ENCODE peak calls at places on chromosomes 4 and X, in four cellular contexts. One of them, this sample, is unnamed.

GRCh38 chr4:48708610-48709009 is 71.5 kb downstream of the FRYL start:
- DNase-seq in thyroid gland: no peak
- DNase-seq in IMR-90: no peak
- DNase-seq in heart left ventricle: no peak
- DNase-seq in this sample: no peak

GRCh38 chrX:15475021-15475420 is 18.1 kb downstream of the PIR start:
- DNase-seq in thyroid gland: no peak
- DNase-seq in IMR-90: no peak
- DNase-seq in heart left ventricle: no peak
- DNase-seq in this sample: no peak

GRCh38 chrX:47650164-47651042 is at the start of gene ELK1:
- DNase-seq in thyroid gland: peak; percentile 97
- DNase-seq in IMR-90: peak; percentile 98
- DNase-seq in heart left ventricle: peak; percentile 97
- DNase-seq in this sample: peak; percentile 92

GRCh38 chr4:15912961-15913630 is 25.4 kb downstream of the FGFBP1 start:
- DNase-seq in thyroid gland: no peak
- DNase-seq in IMR-90: peak; percentile 33
- DNase-seq in heart left ventricle: no peak
- DNase-seq in this sample: no peak

GRCh38 chr4:115609631-115610030 is 496.2 kb upstream of the NDST4 start:
- DNase-seq in thyroid gland: no peak
- DNase-seq in IMR-90: no peak
- DNase-seq in heart left ventricle: no peak
- DNase-seq in this sample: no peak

GRCh38 chr4:84944952-84945351 is 21.5 kb downstream of the WDFY3 start:
- DNase-seq in thyroid gland: no peak
- DNase-seq in IMR-90: peak; percentile 31
- DNase-seq in heart left ventricle: no peak
- DNase-seq in this sample: no peak

GRCh38 chr4:114217150-114217817 is 237.8 kb upstream of the ARSJ start:
- DNase-seq in thyroid gland: no peak
- DNase-seq in IMR-90: no peak
- DNase-seq in heart left ventricle: no peak
- DNase-seq in this sample: no peak

GRCh38 chr4:4306920-4307319 is 16.9 kb downstream of the ZBTB49 start:
- DNase-seq in thyroid gland: no peak
- DNase-seq in IMR-90: no peak
- DNase-seq in heart left ventricle: no peak
- DNase-seq in this sample: no peak

GRCh38 chr4:106763044-106763443 is 273.1 kb downstream of the DKK2 start:
- DNase-seq in thyroid gland: no peak
- DNase-seq in IMR-90: no peak
- DNase-seq in heart left ventricle: no peak
- DNase-seq in this sample: no peak

GRCh38 chr4:2823301-2823670 is 20.4 kb upstream of the ADD1 start:
- DNase-seq in thyroid gland: no peak
- DNase-seq in IMR-90: no peak
- DNase-seq in heart left ventricle: peak; percentile 25
- DNase-seq in this sample: no peak

GRCh38 chr4:165464813-165465381 is 86.1 kb downstream of the CPE start:
- DNase-seq in thyroid gland: no peak
- DNase-seq in IMR-90: peak; percentile 48
- DNase-seq in heart left ventricle: no peak
- DNase-seq in this sample: peak; percentile 16

GRCh38 chrX:139924069-139924695 is 8.7 kb downstream of the ATP11C start:
- DNase-seq in thyroid gland: no peak
- DNase-seq in IMR-90: no peak
- DNase-seq in heart left ventricle: no peak
- DNase-seq in this sample: no peak

GRCh38 chr4:98617358-98618047 is 40.9 kb downstream of the TSPAN5 start:
- DNase-seq in thyroid gland: no peak
- DNase-seq in IMR-90: no peak
- DNase-seq in heart left ventricle: no peak
- DNase-seq in this sample: no peak

GRCh38 chrX:14948701-14949100 is 75.5 kb downstream of the MOSPD2 start:
- DNase-seq in thyroid gland: no peak
- DNase-seq in IMR-90: no peak
- DNase-seq in heart left ventricle: no peak
- DNase-seq in this sample: no peak

GRCh38 chr4:28259951-28260350 is 1399.3 kb downstream of the STIM2 start:
- DNase-seq in thyroid gland: no peak
- DNase-seq in IMR-90: no peak
- DNase-seq in heart left ventricle: no peak
- DNase-seq in this sample: no peak

GRCh38 chr4:159326470-159326869 is 223.6 kb downstream of the RAPGEF2 start:
- DNase-seq in thyroid gland: no peak
- DNase-seq in IMR-90: no peak
- DNase-seq in heart left ventricle: no peak
- DNase-seq in this sample: no peak

GRCh38 chrX:131677655-131678628 is 134.1 kb downstream of the OR13H1 start:
- DNase-seq in thyroid gland: peak; percentile 4
- DNase-seq in IMR-90: peak; percentile 3
- DNase-seq in heart left ventricle: no peak
- DNase-seq in this sample: peak; percentile 49
- H3K4me1 ChIP-seq in thyroid gland: no peaks in the 10 kb centered on the region
- H3K4me1 ChIP-seq in IMR-90: no peaks in the 10 kb centered on the region
- H3K4me1 ChIP-seq in heart left ventricle: no peaks in the 10 kb centered on the region
- H3K4me1 ChIP-seq in this sample: no peaks in the 10 kb centered on the region

GRCh38 chr4:102809190-102809589 is 18.2 kb downstream of the UBE2D3 start:
- DNase-seq in thyroid gland: no peak
- DNase-seq in IMR-90: no peak
- DNase-seq in heart left ventricle: no peak
- DNase-seq in this sample: no peak
- H3K27ac ChIP-seq in thyroid gland: no peak overlapping the region
- H3K27ac ChIP-seq in IMR-90: no peak overlapping the region
- H3K27ac ChIP-seq in heart left ventricle: peak overlapping the region; percentile 32
- H3K27ac ChIP-seq in this sample: no peak overlapping the region

GRCh38 chrX:107730298-107730655 is 45.3 kb downstream of the TSC22D3 start:
- DNase-seq in thyroid gland: peak; percentile 55
- DNase-seq in IMR-90: no peak
- DNase-seq in heart left ventricle: no peak
- DNase-seq in this sample: no peak

GRCh38 chrX:107733686-107734085 is 41.9 kb downstream of the TSC22D3 start:
- DNase-seq in thyroid gland: no peak
- DNase-seq in IMR-90: no peak
- DNase-seq in heart left ventricle: no peak
- DNase-seq in this sample: no peak

GRCh38 chrX:107729558-107730297 is 45.9 kb downstream of the TSC22D3 start:
- DNase-seq in thyroid gland: peak; percentile 88
- DNase-seq in IMR-90: no peak
- DNase-seq in heart left ventricle: peak; percentile 78
- DNase-seq in this sample: peak; percentile 51

GRCh38 chrX:107730991-107731766 is 44.4 kb downstream of the TSC22D3 start:
- DNase-seq in thyroid gland: no peak
- DNase-seq in IMR-90: peak; percentile 8
- DNase-seq in heart left ventricle: no peak
- DNase-seq in this sample: no peak

GRCh38 chrX:107731831-107732502 is 43.6 kb downstream of the TSC22D3 start:
- DNase-seq in thyroid gland: peak; percentile 95
- DNase-seq in IMR-90: peak; percentile 58
- DNase-seq in heart left ventricle: peak; percentile 93
- DNase-seq in this sample: peak; percentile 96
- TF ChIP-seq POLR2A in thyroid gland: no peak
- TF ChIP-seq POLR2A in IMR-90: no peak
- TF ChIP-seq POLR2A in heart left ventricle: no peak
- TF ChIP-seq POLR2A in this sample: no peak

GRCh38 chr4:80007745-80008149 is 65.3 kb downstream of the ANTXR2 start:
- DNase-seq in thyroid gland: no peak
- DNase-seq in IMR-90: no peak
- DNase-seq in heart left ventricle: no peak
- DNase-seq in this sample: no peak
- H3K4me1 ChIP-seq in thyroid gland: no peaks in the 10 kb centered on the region
- H3K4me1 ChIP-seq in IMR-90: peaks cover 6% of the 10 kb centered on the region
- H3K4me1 ChIP-seq in heart left ventricle: peaks cover 14% of the 10 kb centered on the region
- H3K4me1 ChIP-seq in this sample: no peaks in the 10 kb centered on the region

GRCh38 chrX:149497626-149498025 is 7.5 kb downstream of the IDS start:
- DNase-seq in thyroid gland: no peak
- DNase-seq in IMR-90: peak; percentile 67
- DNase-seq in heart left ventricle: no peak
- DNase-seq in this sample: no peak
- H3K27ac ChIP-seq in thyroid gland: no peak overlapping the region
- H3K27ac ChIP-seq in IMR-90: no peak overlapping the region
- H3K27ac ChIP-seq in heart left ventricle: no peak overlapping the region
- H3K27ac ChIP-seq in this sample: no peak overlapping the region

GRCh38 chr4:147578057-147578476 is 39.1 kb upstream of the TMEM184C start:
- DNase-seq in thyroid gland: no peak
- DNase-seq in IMR-90: peak; percentile 99
- DNase-seq in heart left ventricle: no peak
- DNase-seq in this sample: no peak
- TF ChIP-seq POLR2A in thyroid gland: no peak
- TF ChIP-seq POLR2A in IMR-90: no peak
- TF ChIP-seq POLR2A in heart left ventricle: no peak
- TF ChIP-seq POLR2A in this sample: no peak

GRCh38 chr4:147815741-147816140 is 83.9 kb downstream of the ARHGAP10 start:
- DNase-seq in thyroid gland: no peak
- DNase-seq in IMR-90: no peak
- DNase-seq in heart left ventricle: no peak
- DNase-seq in this sample: no peak
- H3K4me1 ChIP-seq in thyroid gland: peaks cover 24% of the 10 kb centered on the region
- H3K4me1 ChIP-seq in IMR-90: peaks cover 2% of the 10 kb centered on the region
- H3K4me1 ChIP-seq in heart left ventricle: peaks cover 73% of the 10 kb centered on the region
- H3K4me1 ChIP-seq in this sample: peaks cover 22% of the 10 kb centered on the region